ENCODE peak calls at places on chromosomes 7 and 10, in six cellular contexts. One of them, this sample, is unnamed.
A peak's percentile ranks its signal among the peaks of the same experiment; 100 is the strongest.

GRCh38 chr7:2894118-2894940 is 50.2 kb upstream of the GNA12 start:
- DNase-seq in WTC11: no peak
- DNase-seq in activated CD8-positive, alpha-beta T cell treated with anti-CD3 and anti-CD28 coated beads for 36 hours: peak; percentile 83
- DNase-seq in transverse colon: peak; percentile 55
- DNase-seq in upper lobe of left lung: no peak
- DNase-seq in A549: no peak
- DNase-seq in this sample: peak; percentile 32

GRCh38 chr10:130542761-130543160 is 406.6 kb downstream of the GLRX3 start:
- DNase-seq in WTC11: no peak
- DNase-seq in activated CD8-positive, alpha-beta T cell treated with anti-CD3 and anti-CD28 coated beads for 36 hours: no peak
- DNase-seq in transverse colon: no peak
- DNase-seq in upper lobe of left lung: peak; percentile 43
- DNase-seq in A549: no peak
- DNase-seq in this sample: no peak

GRCh38 chr7:14714161-14714728 is 188.3 kb downstream of the DGKB start:
- DNase-seq in WTC11: no peak
- DNase-seq in activated CD8-positive, alpha-beta T cell treated with anti-CD3 and anti-CD28 coated beads for 36 hours: peak; percentile 5
- DNase-seq in transverse colon: no peak
- DNase-seq in upper lobe of left lung: no peak
- DNase-seq in A549: no peak
- DNase-seq in this sample: no peak

GRCh38 chr10:19845963-19846362 is 29.7 kb downstream of the PLXDC2 start:
- DNase-seq in WTC11: no peak
- DNase-seq in activated CD8-positive, alpha-beta T cell treated with anti-CD3 and anti-CD28 coated beads for 36 hours: no peak
- DNase-seq in transverse colon: no peak
- DNase-seq in upper lobe of left lung: no peak
- DNase-seq in A549: no peak
- DNase-seq in this sample: no peak

GRCh38 chr10:132050191-132050590 is 15.6 kb upstream of the JAKMIP3 start:
- DNase-seq in WTC11: no peak
- DNase-seq in activated CD8-positive, alpha-beta T cell treated with anti-CD3 and anti-CD28 coated beads for 36 hours: no peak
- DNase-seq in transverse colon: no peak
- DNase-seq in upper lobe of left lung: no peak
- DNase-seq in A549: no peak
- DNase-seq in this sample: no peak

GRCh38 chr7:101733713-101734475 is 83.5 kb upstream of the CUX1 start:
- DNase-seq in WTC11: peak; percentile 68
- DNase-seq in activated CD8-positive, alpha-beta T cell treated with anti-CD3 and anti-CD28 coated beads for 36 hours: no peak
- DNase-seq in transverse colon: peak; percentile 53
- DNase-seq in upper lobe of left lung: peak; percentile 88
- DNase-seq in A549: no peak
- DNase-seq in this sample: peak; percentile 66

GRCh38 chr10:46284286-46285229 is 2.2 kb upstream of the ANTXRL start:
- DNase-seq in WTC11: peak; percentile 75
- DNase-seq in activated CD8-positive, alpha-beta T cell treated with anti-CD3 and anti-CD28 coated beads for 36 hours: peak; percentile 73
- DNase-seq in transverse colon: peak; percentile 93
- DNase-seq in upper lobe of left lung: peak; percentile 97
- DNase-seq in A549: peak; percentile 85
- DNase-seq in this sample: peak; percentile 90

GRCh38 chr7:131943616-131944015 is 387.2 kb upstream of the PODXL start:
- DNase-seq in WTC11: no peak
- DNase-seq in activated CD8-positive, alpha-beta T cell treated with anti-CD3 and anti-CD28 coated beads for 36 hours: no peak
- DNase-seq in transverse colon: no peak
- DNase-seq in upper lobe of left lung: no peak
- DNase-seq in A549: no peak
- DNase-seq in this sample: no peak

GRCh38 chr10:21078410-21079329 is 181.6 kb upstream of the NEBL start:
- DNase-seq in WTC11: peak; percentile 78
- DNase-seq in activated CD8-positive, alpha-beta T cell treated with anti-CD3 and anti-CD28 coated beads for 36 hours: peak; percentile 57
- DNase-seq in transverse colon: peak; percentile 67
- DNase-seq in upper lobe of left lung: no peak
- DNase-seq in A549: peak; percentile 55
- DNase-seq in this sample: peak; percentile 64

GRCh38 chr10:110802551-110803238 is 69.0 kb upstream of the PDCD4 start:
- DNase-seq in WTC11: no peak
- DNase-seq in activated CD8-positive, alpha-beta T cell treated with anti-CD3 and anti-CD28 coated beads for 36 hours: peak; percentile 78
- DNase-seq in transverse colon: peak; percentile 75
- DNase-seq in upper lobe of left lung: no peak
- DNase-seq in A549: no peak
- DNase-seq in this sample: peak; percentile 71

GRCh38 chr10:6665847-6666246 is 85.8 kb upstream of the PRKCQ start:
- DNase-seq in WTC11: no peak
- DNase-seq in activated CD8-positive, alpha-beta T cell treated with anti-CD3 and anti-CD28 coated beads for 36 hours: peak; percentile 70
- DNase-seq in transverse colon: no peak
- DNase-seq in upper lobe of left lung: no peak
- DNase-seq in A549: no peak
- DNase-seq in this sample: no peak

GRCh38 chr10:91032614-91033248 is 111.8 kb upstream of the ANKRD1 start:
- DNase-seq in WTC11: no peak
- DNase-seq in activated CD8-positive, alpha-beta T cell treated with anti-CD3 and anti-CD28 coated beads for 36 hours: no peak
- DNase-seq in transverse colon: peak; percentile 14
- DNase-seq in upper lobe of left lung: no peak
- DNase-seq in A549: no peak
- DNase-seq in this sample: no peak

GRCh38 chr7:12244129-12244528 is 33.0 kb downstream of the TMEM106B start:
- DNase-seq in WTC11: peak; percentile 51
- DNase-seq in activated CD8-positive, alpha-beta T cell treated with anti-CD3 and anti-CD28 coated beads for 36 hours: no peak
- DNase-seq in transverse colon: peak; percentile 34
- DNase-seq in upper lobe of left lung: no peak
- DNase-seq in A549: peak; percentile 10
- DNase-seq in this sample: peak; percentile 44

GRCh38 chr10:21494221-21495001 is 31.1 kb downstream of the SKIDA1 start:
- DNase-seq in WTC11: peak; percentile 49
- DNase-seq in activated CD8-positive, alpha-beta T cell treated with anti-CD3 and anti-CD28 coated beads for 36 hours: peak; percentile 23
- DNase-seq in transverse colon: no peak
- DNase-seq in upper lobe of left lung: peak; percentile 91
- DNase-seq in A549: no peak
- DNase-seq in this sample: no peak

GRCh38 chr7:110130669-110131068 is 960.3 kb upstream of the LRRN3 start:
- DNase-seq in WTC11: no peak
- DNase-seq in activated CD8-positive, alpha-beta T cell treated with anti-CD3 and anti-CD28 coated beads for 36 hours: no peak
- DNase-seq in transverse colon: no peak
- DNase-seq in upper lobe of left lung: no peak
- DNase-seq in A549: no peak
- DNase-seq in this sample: no peak

GRCh38 chr7:77245015-77245755 is 45.6 kb upstream of the FGL2 start:
- DNase-seq in WTC11: no peak
- DNase-seq in activated CD8-positive, alpha-beta T cell treated with anti-CD3 and anti-CD28 coated beads for 36 hours: no peak
- DNase-seq in transverse colon: no peak
- DNase-seq in upper lobe of left lung: peak; percentile 5
- DNase-seq in A549: no peak
- DNase-seq in this sample: no peak

GRCh38 chr7:112462236-112462635 is 12.0 kb downstream of the IFRD1 start:
- DNase-seq in WTC11: no peak
- DNase-seq in activated CD8-positive, alpha-beta T cell treated with anti-CD3 and anti-CD28 coated beads for 36 hours: no peak
- DNase-seq in transverse colon: peak; percentile 34
- DNase-seq in upper lobe of left lung: no peak
- DNase-seq in A549: no peak
- DNase-seq in this sample: peak; percentile 40

GRCh38 chr10:88979153-88979562 is 11.4 kb upstream of the FAS start:
- DNase-seq in WTC11: no peak
- DNase-seq in activated CD8-positive, alpha-beta T cell treated with anti-CD3 and anti-CD28 coated beads for 36 hours: no peak
- DNase-seq in transverse colon: no peak
- DNase-seq in upper lobe of left lung: peak; percentile 8
- DNase-seq in A549: no peak
- DNase-seq in this sample: no peak

GRCh38 chr10:119806334-119807130 is 66.1 kb downstream of the MCMBP start:
- DNase-seq in WTC11: no peak
- DNase-seq in activated CD8-positive, alpha-beta T cell treated with anti-CD3 and anti-CD28 coated beads for 36 hours: no peak
- DNase-seq in transverse colon: no peak
- DNase-seq in upper lobe of left lung: no peak
- DNase-seq in A549: no peak
- DNase-seq in this sample: no peak

GRCh38 chr7:35869810-35870209 is 69.0 kb downstream of the SEPTIN7 start:
- DNase-seq in WTC11: no peak
- DNase-seq in activated CD8-positive, alpha-beta T cell treated with anti-CD3 and anti-CD28 coated beads for 36 hours: no peak
- DNase-seq in transverse colon: no peak
- DNase-seq in upper lobe of left lung: no peak
- DNase-seq in A549: no peak
- DNase-seq in this sample: no peak

GRCh38 chr10:7794627-7795026 is 6.7 kb downstream of the ATP5F1C start:
- DNase-seq in WTC11: no peak
- DNase-seq in activated CD8-positive, alpha-beta T cell treated with anti-CD3 and anti-CD28 coated beads for 36 hours: no peak
- DNase-seq in transverse colon: no peak
- DNase-seq in upper lobe of left lung: no peak
- DNase-seq in A549: no peak
- DNase-seq in this sample: no peak

GRCh38 chr7:158723266-158723665 is 18.7 kb upstream of the NCAPG2 start:
- DNase-seq in WTC11: no peak
- DNase-seq in activated CD8-positive, alpha-beta T cell treated with anti-CD3 and anti-CD28 coated beads for 36 hours: no peak
- DNase-seq in transverse colon: no peak
- DNase-seq in upper lobe of left lung: peak; percentile 62
- DNase-seq in A549: no peak
- DNase-seq in this sample: no peak

GRCh38 chr7:92767427-92767826 is 68.9 kb downstream of the CDK6 start:
- DNase-seq in WTC11: no peak
- DNase-seq in activated CD8-positive, alpha-beta T cell treated with anti-CD3 and anti-CD28 coated beads for 36 hours: no peak
- DNase-seq in transverse colon: no peak
- DNase-seq in upper lobe of left lung: no peak
- DNase-seq in A549: no peak
- DNase-seq in this sample: no peak
- TF ChIP-seq CTCF in WTC11: no peak
- TF ChIP-seq CTCF in activated CD8-positive, alpha-beta T cell treated with anti-CD3 and anti-CD28 coated beads for 36 hours: no peak
- TF ChIP-seq CTCF in transverse colon: no peak
- TF ChIP-seq CTCF in upper lobe of left lung: no peak
- TF ChIP-seq CTCF in A549: no peak
- TF ChIP-seq CTCF in this sample: no peak

GRCh38 chr7:127478040-127478386 is 85.5 kb upstream of the ZNF800 start:
- DNase-seq in WTC11: no peak
- DNase-seq in activated CD8-positive, alpha-beta T cell treated with anti-CD3 and anti-CD28 coated beads for 36 hours: peak; percentile 9
- DNase-seq in transverse colon: no peak
- DNase-seq in upper lobe of left lung: no peak
- DNase-seq in A549: no peak
- DNase-seq in this sample: no peak
- TF ChIP-seq CTCF in WTC11: no peak
- TF ChIP-seq CTCF in activated CD8-positive, alpha-beta T cell treated with anti-CD3 and anti-CD28 coated beads for 36 hours: no peak
- TF ChIP-seq CTCF in transverse colon: no peak
- TF ChIP-seq CTCF in upper lobe of left lung: no peak
- TF ChIP-seq CTCF in A549: no peak
- TF ChIP-seq CTCF in this sample: no peak

GRCh38 chr10:22980822-22981221 is 53.0 kb downstream of the ARMC3 start:
- DNase-seq in WTC11: no peak
- DNase-seq in activated CD8-positive, alpha-beta T cell treated with anti-CD3 and anti-CD28 coated beads for 36 hours: no peak
- DNase-seq in transverse colon: no peak
- DNase-seq in upper lobe of left lung: no peak
- DNase-seq in A549: no peak
- DNase-seq in this sample: no peak

GRCh38 chr10:22978287-22978686 is 50.4 kb downstream of the ARMC3 start:
- DNase-seq in WTC11: no peak
- DNase-seq in activated CD8-positive, alpha-beta T cell treated with anti-CD3 and anti-CD28 coated beads for 36 hours: no peak
- DNase-seq in transverse colon: no peak
- DNase-seq in upper lobe of left lung: no peak
- DNase-seq in A549: no peak
- DNase-seq in this sample: no peak

GRCh38 chr10:22978918-22979317 is 51.1 kb downstream of the ARMC3 start:
- DNase-seq in WTC11: no peak
- DNase-seq in activated CD8-positive, alpha-beta T cell treated with anti-CD3 and anti-CD28 coated beads for 36 hours: no peak
- DNase-seq in transverse colon: no peak
- DNase-seq in upper lobe of left lung: no peak
- DNase-seq in A549: no peak
- DNase-seq in this sample: no peak

GRCh38 chr10:22976535-22976934 is 48.7 kb downstream of the ARMC3 start:
- DNase-seq in WTC11: no peak
- DNase-seq in activated CD8-positive, alpha-beta T cell treated with anti-CD3 and anti-CD28 coated beads for 36 hours: no peak
- DNase-seq in transverse colon: no peak
- DNase-seq in upper lobe of left lung: no peak
- DNase-seq in A549: no peak
- DNase-seq in this sample: no peak

GRCh38 chr10:22977751-22978150 is 49.9 kb downstream of the ARMC3 start:
- DNase-seq in WTC11: no peak
- DNase-seq in activated CD8-positive, alpha-beta T cell treated with anti-CD3 and anti-CD28 coated beads for 36 hours: no peak
- DNase-seq in transverse colon: no peak
- DNase-seq in upper lobe of left lung: no peak
- DNase-seq in A549: no peak
- DNase-seq in this sample: no peak
- TF ChIP-seq CTCF in WTC11: no peak
- TF ChIP-seq CTCF in activated CD8-positive, alpha-beta T cell treated with anti-CD3 and anti-CD28 coated beads for 36 hours: no peak
- TF ChIP-seq CTCF in transverse colon: no peak
- TF ChIP-seq CTCF in upper lobe of left lung: no peak
- TF ChIP-seq CTCF in A549: no peak
- TF ChIP-seq CTCF in this sample: no peak

DNA sequence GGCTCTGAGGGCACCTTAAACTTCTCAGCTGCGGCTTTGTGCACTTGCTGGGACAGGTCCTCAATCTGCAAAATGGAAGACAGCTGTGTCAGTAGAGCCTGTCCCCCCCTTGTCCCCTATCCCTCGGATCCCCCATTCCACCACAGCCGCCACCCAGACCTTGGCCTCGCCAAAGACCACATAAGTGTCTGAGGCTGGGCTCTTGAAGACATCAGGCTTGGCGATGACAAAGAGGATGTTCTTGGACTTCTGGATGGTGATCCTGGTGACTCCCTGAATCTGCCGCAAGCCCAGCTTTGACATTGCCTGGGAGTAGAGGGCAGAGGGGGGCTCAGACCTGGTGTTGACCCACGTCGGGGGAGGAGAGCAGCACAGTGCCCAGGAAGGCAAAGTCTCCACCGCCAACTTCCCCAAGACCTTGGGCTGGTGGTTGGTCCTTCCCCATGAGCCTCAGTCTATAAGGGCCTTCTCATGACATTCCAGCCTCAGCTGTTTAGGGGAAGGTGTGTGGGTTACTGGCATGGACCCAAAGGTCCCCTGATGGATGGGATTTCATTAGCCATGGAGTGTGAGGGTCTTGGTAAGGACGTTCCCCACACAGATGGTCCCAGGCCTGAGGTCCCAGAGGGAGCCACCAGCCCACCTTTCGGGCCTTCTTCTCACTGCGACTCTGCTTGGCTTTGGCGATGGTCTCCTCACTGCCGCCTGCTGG is 7.7 kb downstream of the NACAD start:
- DNase-seq in WTC11: peak; percentile 3
- DNase-seq in activated CD8-positive, alpha-beta T cell treated with anti-CD3 and anti-CD28 coated beads for 36 hours: no peak
- DNase-seq in transverse colon: no peak
- DNase-seq in upper lobe of left lung: no peak
- DNase-seq in A549: no peak
- DNase-seq in this sample: no peak
- TF ChIP-seq CTCF in WTC11: no peak
- TF ChIP-seq CTCF in activated CD8-positive, alpha-beta T cell treated with anti-CD3 and anti-CD28 coated beads for 36 hours: no peak
- TF ChIP-seq CTCF in transverse colon: no peak
- TF ChIP-seq CTCF in upper lobe of left lung: no peak
- TF ChIP-seq CTCF in A549: no peak
- TF ChIP-seq CTCF in this sample: no peak

This sample was measured in stomach.